ENCODE peak calls at places on chromosomes 11 and 22, in six cellular contexts. Q is SHP77; I is GM23248; Y is T-helper 2 cell treated with Interferon-gamma antibody and Interleukin-4, amounts not matched to agents 5 μg/mL and 100 μg/mL, for 36 hours; T is M059J; V is adrenal gland. S is an unnamed sample.

GRCh38 chr11:103586756-103587155 is 449.7 kb upstream of the DDI1 start:
- DNase-seq in Q (no peak), I (peak; percentile 18), Y (no peak), T (no peak), V (no peak), S (no peak)

GRCh38 chr11:127110542-127110941 is 110.0 kb upstream of the KIRREL3 start:
- DNase-seq in Q (no peak), I (no peak), Y (no peak), T (no peak), V (no peak), S (no peak)

GRCh38 chr11:103544874-103545273 is 435.6 kb downstream of the DYNC2H1 start:
- DNase-seq in Q (no peak), I (no peak), Y (no peak), T (peak; percentile 59), V (no peak), S (no peak)

GRCh38 chr11:63945482-63946163 is 6.8 kb downstream of the NAA40 start:
- DNase-seq in Q (peak; percentile 60), I (peak; percentile 91), Y (peak; percentile 29), T (peak; percentile 70), V (peak; percentile 82), S (peak; percentile 75)

GRCh38 chr22:45867118-45867905 is 109.7 kb downstream of the WNT7B start:
- DNase-seq in Q (no peak), I (peak; percentile 69), Y (no peak), T (no peak), V (peak; percentile 42), S (no peak)

GRCh38 chr22:36252754-36253522 is at the start of gene APOL1:
- DNase-seq in Q (no peak), I (peak; percentile 77), Y (peak; percentile 51), T (peak; percentile 71), V (peak; percentile 33), S (peak; percentile 71)

GRCh38 chr11:10846664-10847063 is 11.2 kb downstream of the ZBED5 start:
- DNase-seq in Q (no peak), I (no peak), Y (no peak), T (no peak), V (no peak), S (no peak)

GRCh38 chr11:130118165-130118564 is 41.4 kb upstream of the ST14 start:
- DNase-seq in Q (no peak), I (no peak), Y (no peak), T (no peak), V (no peak), S (no peak)

GRCh38 chr11:15499684-15500083 is 385.0 kb downstream of the INSC start:
- DNase-seq in Q (no peak), I (no peak), Y (no peak), T (no peak), V (no peak), S (no peak)

S was measured in transverse colon.